ENCODE peak calls at places on chromosomes 11 and 22, in seven cellular contexts. Q, B, V, N, F, A and R are unnamed samples.

GRCh38 chr22:39932918-39933649 is 27.1 kb upstream of the TMA7B start:
- DNase-seq in Q (peak; percentile 41), B (peak; percentile 0), V (peak; percentile 13), N (peak; percentile 9), F (peak; percentile 52), A (peak; percentile 75), R (no peak)

GRCh38 chr11:20000393-20001134 is 159.7 kb downstream of the DBX1 start:
- DNase-seq in Q (no peak), B (no peak), V (no peak), N (peak; percentile 68), F (no peak), A (no peak), R (no peak)

GRCh38 chr22:40396882-40397281 is 26.5 kb downstream of the SGSM3 start:
- DNase-seq in Q (peak; percentile 51), B (no peak), V (no peak), N (peak; percentile 54), F (no peak), A (no peak), R (no peak)

GRCh38 chr11:130168105-130168504 is 8.5 kb downstream of the ST14 start:
- DNase-seq in Q (peak; percentile 35), B (no peak), V (peak; percentile 46), N (peak; percentile 66), F (no peak), A (peak; percentile 58), R (no peak)

GRCh38 chr11:66219846-66220565 is 48.4 kb upstream of the RAB1B start:
- DNase-seq in Q (no peak), B (no peak), V (no peak), N (no peak), F (no peak), A (no peak), R (no peak)

GRCh38 chr11:27395556-27396258 is 32.7 kb upstream of the CCDC34 start:
- DNase-seq in Q (peak; percentile 42), B (no peak), V (no peak), N (peak; percentile 97), F (no peak), A (no peak), R (peak; percentile 29)

GRCh38 chr11:19774817-19775600 is 62.4 kb downstream of the NAV2 start:
- DNase-seq in Q (peak; percentile 29), B (no peak), V (no peak), N (no peak), F (no peak), A (no peak), R (no peak)

GRCh38 chr11:36253238-36253637 is 36.0 kb downstream of the COMMD9 start:
- DNase-seq in Q (no peak), B (no peak), V (no peak), N (no peak), F (no peak), A (no peak), R (no peak)

GRCh38 chr22:43424201-43424600 is 12.4 kb downstream of the MPPED1 start:
- DNase-seq in Q (no peak), B (no peak), V (no peak), N (no peak), F (no peak), A (no peak), R (no peak)

GRCh38 chr22:49928571-49929552 is 10.4 kb downstream of the CRELD2 start:
- DNase-seq in Q (no peak), B (no peak), V (no peak), N (no peak), F (no peak), A (no peak), R (no peak)

GRCh38 chr22:36397081-36397766 is 9.5 kb upstream of the MYH9 start:
- DNase-seq in Q (peak; percentile 94), B (no peak), V (peak; percentile 57), N (peak; percentile 79), F (no peak), A (no peak), R (no peak)

GRCh38 chr11:120832609-120833221 is 191.2 kb upstream of the TBCEL start:
- DNase-seq in Q (no peak), B (no peak), V (no peak), N (peak; percentile 39), F (no peak), A (no peak), R (no peak)

GRCh38 chr11:123560001-123560400 is 94.4 kb downstream of the SCN3B start:
- DNase-seq in Q (peak; percentile 67), B (peak; percentile 69), V (peak; percentile 82), N (no peak), F (no peak), A (no peak), R (peak; percentile 51)

GRCh38 chr11:84234462-84235202 is 948.5 kb upstream of the CCDC90B start:
- DNase-seq in Q (no peak), B (no peak), V (no peak), N (peak; percentile 23), F (no peak), A (no peak), R (no peak)

GRCh38 chr11:34281256-34281655 is 76.6 kb downstream of the ABTB2 start:
- DNase-seq in Q (no peak), B (no peak), V (no peak), N (no peak), F (no peak), A (no peak), R (no peak)

GRCh38 chr11:72430743-72431570 is 3.4 kb downstream of the CLPB start:
- DNase-seq in Q (peak; percentile 57), B (peak; percentile 23), V (peak; percentile 71), N (peak; percentile 37), F (no peak), A (peak; percentile 81), R (no peak)

GRCh38 chr11:47895035-47895434 is 46.9 kb upstream of the NUP160 start:
- DNase-seq in Q (no peak), B (no peak), V (no peak), N (no peak), F (no peak), A (no peak), R (no peak)